ENCODE peak calls at places on chromosomes 6 and 20, in six cellular contexts. One of them, this sample, is unnamed.
A peak's percentile ranks its signal among the peaks of the same experiment; 100 is the strongest.

GRCh38 chr6:130708338-130708737 is 118.9 kb upstream of the SMLR1 start:
- DNase-seq in naive thymus-derived CD4-positive, alpha-beta T cell: no peak
- DNase-seq in ovary: no peak
- DNase-seq in lower lobe of right lung: no peak
- DNase-seq in body of pancreas: no peak
- DNase-seq in GM23338: no peak
- DNase-seq in this sample: no peak

GRCh38 chr6:25486580-25486979 is 165.4 kb upstream of the SCGN start:
- DNase-seq in body of pancreas: no peak
- DNase-seq in naive thymus-derived CD4-positive, alpha-beta T cell: no peak
- DNase-seq in ovary: no peak
- DNase-seq in GM23338: no peak
- DNase-seq in lower lobe of right lung: no peak
- DNase-seq in this sample: no peak

GRCh38 chr20:37390503-37390890 is 44.6 kb downstream of the SRC start:
- DNase-seq in GM23338: no peak
- DNase-seq in body of pancreas: no peak
- DNase-seq in ovary: no peak
- DNase-seq in naive thymus-derived CD4-positive, alpha-beta T cell: no peak
- DNase-seq in lower lobe of right lung: peak; percentile 6
- DNase-seq in this sample: no peak

GRCh38 chr20:31605902-31606677 is 1.0 kb downstream of the ID1 start:
- DNase-seq in body of pancreas: no peak
- DNase-seq in lower lobe of right lung: peak; percentile 63
- DNase-seq in GM23338: peak; percentile 65
- DNase-seq in ovary: peak; percentile 50
- DNase-seq in naive thymus-derived CD4-positive, alpha-beta T cell: peak; percentile 7
- DNase-seq in this sample: no peak

GRCh38 chr6:75098709-75099108 is 107.1 kb downstream of the COL12A1 start:
- DNase-seq in ovary: peak; percentile 80
- DNase-seq in naive thymus-derived CD4-positive, alpha-beta T cell: no peak
- DNase-seq in lower lobe of right lung: no peak
- DNase-seq in body of pancreas: peak; percentile 37
- DNase-seq in GM23338: no peak
- DNase-seq in this sample: no peak

GRCh38 chr20:37997516-37997915 is 35.7 kb downstream of the TTI1 start:
- DNase-seq in GM23338: no peak
- DNase-seq in lower lobe of right lung: no peak
- DNase-seq in naive thymus-derived CD4-positive, alpha-beta T cell: no peak
- DNase-seq in body of pancreas: no peak
- DNase-seq in ovary: no peak
- DNase-seq in this sample: no peak

GRCh38 chr20:59024111-59024530 is 4.9 kb downstream of the TUBB1 start:
- DNase-seq in GM23338: no peak
- DNase-seq in ovary: no peak
- DNase-seq in naive thymus-derived CD4-positive, alpha-beta T cell: no peak
- DNase-seq in body of pancreas: no peak
- DNase-seq in lower lobe of right lung: peak; percentile 31
- DNase-seq in this sample: no peak

GRCh38 chr6:83310046-83310445 is 116.9 kb downstream of the RWDD2A start:
- DNase-seq in lower lobe of right lung: no peak
- DNase-seq in body of pancreas: no peak
- DNase-seq in ovary: no peak
- DNase-seq in naive thymus-derived CD4-positive, alpha-beta T cell: no peak
- DNase-seq in GM23338: no peak
- DNase-seq in this sample: no peak

GRCh38 chr6:73393278-73393677 is 1.4 kb upstream of the DDX43 start:
- DNase-seq in naive thymus-derived CD4-positive, alpha-beta T cell: no peak
- DNase-seq in body of pancreas: no peak
- DNase-seq in GM23338: no peak
- DNase-seq in lower lobe of right lung: no peak
- DNase-seq in ovary: no peak
- DNase-seq in this sample: no peak

GRCh38 chr6:134172020-134172766 is 119.8 kb upstream of the SLC2A12 start:
- DNase-seq in naive thymus-derived CD4-positive, alpha-beta T cell: no peak
- DNase-seq in GM23338: no peak
- DNase-seq in lower lobe of right lung: no peak
- DNase-seq in ovary: no peak
- DNase-seq in body of pancreas: no peak
- DNase-seq in this sample: no peak

GRCh38 chr6:134173007-134173690 is 120.7 kb upstream of the SLC2A12 start:
- DNase-seq in lower lobe of right lung: no peak
- DNase-seq in GM23338: no peak
- DNase-seq in ovary: no peak
- DNase-seq in naive thymus-derived CD4-positive, alpha-beta T cell: no peak
- DNase-seq in body of pancreas: no peak
- DNase-seq in this sample: no peak

GRCh38 chr6:134169881-134170486 is 117.6 kb upstream of the SLC2A12 start:
- DNase-seq in GM23338: no peak
- DNase-seq in ovary: peak; percentile 41
- DNase-seq in lower lobe of right lung: no peak
- DNase-seq in body of pancreas: peak; percentile 43
- DNase-seq in naive thymus-derived CD4-positive, alpha-beta T cell: no peak
- DNase-seq in this sample: no peak

GRCh38 chr6:134170844-134171243 is 118.4 kb upstream of the SLC2A12 start:
- DNase-seq in GM23338: no peak
- DNase-seq in lower lobe of right lung: no peak
- DNase-seq in body of pancreas: peak; percentile 34
- DNase-seq in ovary: no peak
- DNase-seq in naive thymus-derived CD4-positive, alpha-beta T cell: no peak
- DNase-seq in this sample: no peak

DNA sequence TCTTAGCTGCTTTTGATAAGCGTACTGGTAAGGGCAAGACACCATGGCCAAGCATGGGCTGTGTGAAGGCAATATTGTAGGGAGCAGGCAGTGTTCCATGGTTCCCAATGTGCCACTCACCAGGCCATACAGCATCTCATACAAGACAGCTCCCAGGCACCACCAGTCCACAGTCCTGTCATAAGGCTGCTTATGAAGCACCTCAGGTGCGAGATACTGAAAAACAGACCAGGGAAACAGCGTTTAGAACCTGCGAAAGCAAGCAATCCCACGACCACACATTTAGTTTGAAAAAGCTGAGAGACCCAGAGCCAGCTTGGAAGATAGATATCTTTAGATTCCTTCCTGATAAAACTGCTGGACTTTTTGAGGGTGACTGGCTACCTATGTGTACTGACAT is 119.1 kb upstream of the SLC2A12 start:
- DNase-seq in body of pancreas: peak; percentile 21
- DNase-seq in GM23338: no peak
- DNase-seq in lower lobe of right lung: no peak
- DNase-seq in ovary: no peak
- DNase-seq in naive thymus-derived CD4-positive, alpha-beta T cell: no peak
- DNase-seq in this sample: no peak
- H3K27ac ChIP-seq in body of pancreas: no peak overlapping the region
- H3K27ac ChIP-seq in GM23338: no peak overlapping the region
- H3K27ac ChIP-seq in lower lobe of right lung: peak overlapping the region; percentile 99
- H3K27ac ChIP-seq in ovary: peak overlapping the region; percentile 97
- H3K27ac ChIP-seq in naive thymus-derived CD4-positive, alpha-beta T cell: peak overlapping the region; percentile 48
- H3K27ac ChIP-seq in this sample: peak overlapping the region; percentile 99

GRCh38 chr20:25865715-25866656 is 169.3 kb upstream of the ZNF337 start:
- DNase-seq in naive thymus-derived CD4-positive, alpha-beta T cell: peak; percentile 81
- DNase-seq in GM23338: peak; percentile 85
- DNase-seq in body of pancreas: peak; percentile 83
- DNase-seq in ovary: peak; percentile 74
- DNase-seq in lower lobe of right lung: peak; percentile 83
- DNase-seq in this sample: peak; percentile 83
- H3K4me3 ChIP-seq in naive thymus-derived CD4-positive, alpha-beta T cell: peak overlapping the region; percentile 34
- H3K4me3 ChIP-seq in GM23338: peak overlapping the region; percentile 61
- H3K4me3 ChIP-seq in body of pancreas: no peak overlapping the region
- H3K4me3 ChIP-seq in ovary: no peak overlapping the region
- H3K4me3 ChIP-seq in lower lobe of right lung: peak overlapping the region; percentile 46
- H3K4me3 ChIP-seq in this sample: peak overlapping the region; percentile 53

DNA sequence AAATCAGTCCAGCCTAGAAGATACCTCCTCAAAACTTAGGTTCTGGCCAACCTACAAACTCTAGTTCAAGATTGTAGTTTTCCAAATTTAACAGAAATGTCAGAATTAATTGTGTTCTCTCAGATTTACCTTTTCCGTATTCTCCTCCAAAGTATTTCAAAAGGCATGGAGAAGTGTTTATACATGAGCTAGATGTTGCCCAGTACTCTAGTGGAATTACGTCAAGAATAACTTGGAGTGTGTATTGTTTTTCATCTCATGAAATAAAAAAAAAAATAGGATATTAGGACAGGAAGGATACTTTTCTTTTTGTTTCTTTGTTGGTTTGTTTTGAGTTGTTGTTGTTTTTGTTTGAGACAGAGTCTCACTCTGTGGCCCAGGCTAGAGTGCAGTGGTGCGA is 32.3 kb upstream of the MARCKS start:
- DNase-seq in body of pancreas: no peak
- DNase-seq in naive thymus-derived CD4-positive, alpha-beta T cell: no peak
- DNase-seq in lower lobe of right lung: no peak
- DNase-seq in GM23338: no peak
- DNase-seq in ovary: no peak
- DNase-seq in this sample: no peak
- H3K27ac ChIP-seq in body of pancreas: no peak overlapping the region
- H3K27ac ChIP-seq in naive thymus-derived CD4-positive, alpha-beta T cell: no peak overlapping the region
- H3K27ac ChIP-seq in lower lobe of right lung: no peak overlapping the region
- H3K27ac ChIP-seq in GM23338: no peak overlapping the region
- H3K27ac ChIP-seq in ovary: peak overlapping the region; percentile 58
- H3K27ac ChIP-seq in this sample: no peak overlapping the region

DNA sequence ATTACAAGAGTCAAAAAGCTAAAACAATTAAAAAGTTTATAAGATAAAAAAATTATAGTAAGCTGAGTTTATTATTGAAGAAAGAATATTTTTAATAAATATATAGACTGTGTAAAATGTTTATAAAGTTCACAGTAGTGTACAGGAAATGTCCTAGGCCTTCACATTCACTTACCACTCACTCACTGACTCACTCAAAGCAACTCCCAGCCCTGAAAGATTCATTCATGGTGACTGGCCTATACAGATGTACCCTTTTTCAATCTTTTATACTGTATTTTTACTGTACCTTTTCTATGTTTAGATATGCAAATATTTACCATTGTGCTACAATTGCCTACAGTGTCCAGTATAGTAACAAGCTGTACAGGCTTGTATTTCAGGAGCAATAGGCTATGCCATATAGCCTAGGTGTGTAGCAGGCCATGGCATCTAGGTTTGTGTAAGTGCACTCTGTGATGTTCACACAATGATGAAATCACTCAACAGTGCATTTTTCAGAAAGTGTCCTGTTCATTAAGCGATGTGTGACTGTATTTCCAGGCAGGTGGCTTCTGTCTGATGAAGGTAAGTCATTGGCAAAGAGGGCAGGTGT is 130.2 kb downstream of the BTBD3 start:
- DNase-seq in lower lobe of right lung: no peak
- DNase-seq in GM23338: no peak
- DNase-seq in ovary: no peak
- DNase-seq in body of pancreas: no peak
- DNase-seq in naive thymus-derived CD4-positive, alpha-beta T cell: no peak
- DNase-seq in this sample: no peak
- H3K4me3 ChIP-seq in lower lobe of right lung: no peak overlapping the region
- H3K4me3 ChIP-seq in GM23338: no peak overlapping the region
- H3K4me3 ChIP-seq in ovary: no peak overlapping the region
- H3K4me3 ChIP-seq in body of pancreas: no peak overlapping the region
- H3K4me3 ChIP-seq in naive thymus-derived CD4-positive, alpha-beta T cell: no peak overlapping the region
- H3K4me3 ChIP-seq in this sample: no peak overlapping the region

GRCh38 chr20:34954905-34955231 is 738 bp downstream of the GSS start:
- DNase-seq in GM23338: peak; percentile 42
- DNase-seq in body of pancreas: peak; percentile 24
- DNase-seq in lower lobe of right lung: no peak
- DNase-seq in naive thymus-derived CD4-positive, alpha-beta T cell: no peak
- DNase-seq in ovary: no peak
- DNase-seq in this sample: no peak
- H3K27ac ChIP-seq in GM23338: no peak overlapping the region
- H3K27ac ChIP-seq in body of pancreas: peak overlapping the region; percentile 82
- H3K27ac ChIP-seq in lower lobe of right lung: peak overlapping the region; percentile 88
- H3K27ac ChIP-seq in naive thymus-derived CD4-positive, alpha-beta T cell: peak overlapping the region; percentile 77
- H3K27ac ChIP-seq in ovary: peak overlapping the region; percentile 86
- H3K27ac ChIP-seq in this sample: peak overlapping the region; percentile 95

GRCh38 chr20:47392015-47392720 is 35.7 kb upstream of the ZMYND8 start:
- DNase-seq in GM23338: peak; percentile 16
- DNase-seq in body of pancreas: no peak
- DNase-seq in lower lobe of right lung: no peak
- DNase-seq in ovary: no peak
- DNase-seq in naive thymus-derived CD4-positive, alpha-beta T cell: no peak
- DNase-seq in this sample: no peak
- H3K4me3 ChIP-seq in GM23338: no peak overlapping the region
- H3K4me3 ChIP-seq in body of pancreas: no peak overlapping the region
- H3K4me3 ChIP-seq in lower lobe of right lung: no peak overlapping the region
- H3K4me3 ChIP-seq in ovary: no peak overlapping the region
- H3K4me3 ChIP-seq in naive thymus-derived CD4-positive, alpha-beta T cell: no peak overlapping the region
- H3K4me3 ChIP-seq in this sample: no peak overlapping the region

GRCh38 chr20:50038574-50038991 is 55.8 kb downstream of the SNAI1 start:
- DNase-seq in GM23338: no peak
- DNase-seq in naive thymus-derived CD4-positive, alpha-beta T cell: no peak
- DNase-seq in ovary: no peak
- DNase-seq in lower lobe of right lung: no peak
- DNase-seq in body of pancreas: no peak
- DNase-seq in this sample: no peak

GRCh38 chr20:50037575-50037974 is 54.8 kb downstream of the SNAI1 start:
- DNase-seq in ovary: no peak
- DNase-seq in naive thymus-derived CD4-positive, alpha-beta T cell: no peak
- DNase-seq in body of pancreas: no peak
- DNase-seq in lower lobe of right lung: no peak
- DNase-seq in GM23338: no peak
- DNase-seq in this sample: no peak

GRCh38 chr20:50036703-50037102 is 53.9 kb downstream of the SNAI1 start:
- DNase-seq in lower lobe of right lung: no peak
- DNase-seq in GM23338: no peak
- DNase-seq in naive thymus-derived CD4-positive, alpha-beta T cell: no peak
- DNase-seq in body of pancreas: no peak
- DNase-seq in ovary: no peak
- DNase-seq in this sample: no peak

GRCh38 chr20:50037123-50037522 is 54.3 kb downstream of the SNAI1 start:
- DNase-seq in ovary: no peak
- DNase-seq in naive thymus-derived CD4-positive, alpha-beta T cell: no peak
- DNase-seq in body of pancreas: no peak
- DNase-seq in GM23338: no peak
- DNase-seq in lower lobe of right lung: no peak
- DNase-seq in this sample: no peak

DNA sequence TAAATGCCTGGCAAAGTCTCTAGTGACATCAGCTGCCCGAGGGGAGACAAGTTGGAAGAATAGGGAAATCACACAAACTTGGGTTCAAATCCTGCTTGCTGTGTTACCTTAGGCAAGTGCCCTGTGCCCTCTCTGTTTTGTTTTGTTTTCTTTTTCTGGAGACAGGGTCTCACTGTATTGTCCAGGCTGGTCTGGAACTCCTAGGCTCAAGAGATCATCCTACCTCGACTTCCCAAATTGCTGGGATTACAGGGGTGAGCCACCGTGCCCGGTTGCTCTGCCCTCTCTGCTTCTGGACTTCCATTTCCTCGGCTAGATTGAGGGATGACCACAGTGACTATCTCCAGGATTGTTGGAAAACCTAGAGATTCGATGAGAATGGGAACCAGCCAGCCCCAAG is 55.4 kb downstream of the SNAI1 start:
- DNase-seq in naive thymus-derived CD4-positive, alpha-beta T cell: no peak
- DNase-seq in GM23338: no peak
- DNase-seq in ovary: no peak
- DNase-seq in lower lobe of right lung: no peak
- DNase-seq in body of pancreas: no peak
- DNase-seq in this sample: no peak
- H3K27ac ChIP-seq in naive thymus-derived CD4-positive, alpha-beta T cell: no peak overlapping the region
- H3K27ac ChIP-seq in GM23338: no peak overlapping the region
- H3K27ac ChIP-seq in ovary: no peak overlapping the region
- H3K27ac ChIP-seq in lower lobe of right lung: no peak overlapping the region
- H3K27ac ChIP-seq in body of pancreas: no peak overlapping the region
- H3K27ac ChIP-seq in this sample: no peak overlapping the region

GRCh38 chr6:37173573-37174195 is 3.7 kb downstream of the PIM1 start:
- DNase-seq in body of pancreas: no peak
- DNase-seq in lower lobe of right lung: no peak
- DNase-seq in naive thymus-derived CD4-positive, alpha-beta T cell: no peak
- DNase-seq in ovary: no peak
- DNase-seq in GM23338: no peak
- DNase-seq in this sample: no peak
- H3K4me3 ChIP-seq in body of pancreas: no peak overlapping the region
- H3K4me3 ChIP-seq in lower lobe of right lung: peak overlapping the region; percentile 99
- H3K4me3 ChIP-seq in naive thymus-derived CD4-positive, alpha-beta T cell: peak overlapping the region; percentile 71
- H3K4me3 ChIP-seq in ovary: no peak overlapping the region
- H3K4me3 ChIP-seq in GM23338: peak overlapping the region; percentile 64
- H3K4me3 ChIP-seq in this sample: no peak overlapping the region